ENCODE peak calls at places on chromosomes 7 and 10, in six cellular contexts. One of them, this sample, is unnamed. For H3K4me1, the result is how much of the 10 kb centered on the place peaks cover.

GRCh38 chr10:117762819-117763172 is 220.2 kb downstream of the EMX2 start:
- DNase-seq in ovary: no peak
- DNase-seq in A549: peak
- DNase-seq in esophagus muscularis mucosa: no peak
- DNase-seq in SK-N-SH: no peak
- DNase-seq in sigmoid colon: no peak
- DNase-seq in this sample: no peak

GRCh38 chr7:34087892-34088891 is 182.9 kb downstream of the BMPER start:
- DNase-seq in ovary: no peak
- DNase-seq in A549: peak
- DNase-seq in esophagus muscularis mucosa: no peak
- DNase-seq in SK-N-SH: peak
- DNase-seq in sigmoid colon: no peak
- DNase-seq in this sample: peak

GRCh38 chr10:58963723-58964124 is 212.7 kb upstream of the PHYHIPL start:
- DNase-seq in ovary: no peak
- DNase-seq in A549: no peak
- DNase-seq in esophagus muscularis mucosa: no peak
- DNase-seq in SK-N-SH: no peak
- DNase-seq in sigmoid colon: peak
- DNase-seq in this sample: no peak

GRCh38 chr10:100995171-100995570 is 4.4 kb upstream of the LZTS2 start:
- DNase-seq in ovary: no peak
- DNase-seq in A549: no peak
- DNase-seq in esophagus muscularis mucosa: no peak
- DNase-seq in SK-N-SH: no peak
- DNase-seq in sigmoid colon: no peak
- DNase-seq in this sample: no peak

GRCh38 chr7:27244488-27245123 is 2.0 kb downstream of the EVX1 start:
- DNase-seq in ovary: no peak
- DNase-seq in A549: no peak
- DNase-seq in esophagus muscularis mucosa: no peak
- DNase-seq in SK-N-SH: no peak
- DNase-seq in sigmoid colon: no peak
- DNase-seq in this sample: no peak

GRCh38 chr7:112262804-112263203 is 56.3 kb downstream of the ZNF277 start:
- DNase-seq in ovary: no peak
- DNase-seq in A549: no peak
- DNase-seq in esophagus muscularis mucosa: no peak
- DNase-seq in SK-N-SH: no peak
- DNase-seq in sigmoid colon: no peak
- DNase-seq in this sample: no peak

GRCh38 chr7:154409703-154410311 is 357.6 kb downstream of the DPP6 start:
- DNase-seq in ovary: no peak
- DNase-seq in A549: peak
- DNase-seq in esophagus muscularis mucosa: no peak
- DNase-seq in SK-N-SH: no peak
- DNase-seq in sigmoid colon: no peak
- DNase-seq in this sample: no peak

GRCh38 chr10:114181971-114182370 is 2.8 kb downstream of the TDRD1 start:
- DNase-seq in ovary: peak
- DNase-seq in A549: no peak
- DNase-seq in esophagus muscularis mucosa: no peak
- DNase-seq in SK-N-SH: no peak
- DNase-seq in sigmoid colon: no peak
- DNase-seq in this sample: peak

GRCh38 chr10:33180390-33180789 is 154.1 kb downstream of the NRP1 start:
- DNase-seq in ovary: no peak
- DNase-seq in A549: no peak
- DNase-seq in esophagus muscularis mucosa: no peak
- DNase-seq in SK-N-SH: no peak
- DNase-seq in sigmoid colon: no peak
- DNase-seq in this sample: no peak

GRCh38 chr10:95556994-95557767 is 4.0 kb downstream of the SORBS1 start:
- DNase-seq in ovary: no peak
- DNase-seq in A549: no peak
- DNase-seq in esophagus muscularis mucosa: no peak
- DNase-seq in SK-N-SH: no peak
- DNase-seq in sigmoid colon: no peak
- DNase-seq in this sample: no peak

GRCh38 chr7:154419344-154419743 is 367.1 kb downstream of the DPP6 start:
- DNase-seq in ovary: no peak
- DNase-seq in A549: no peak
- DNase-seq in esophagus muscularis mucosa: no peak
- DNase-seq in SK-N-SH: no peak
- DNase-seq in sigmoid colon: no peak
- DNase-seq in this sample: no peak

GRCh38 chr7:52656098-52656497 is 379.3 kb upstream of the POM121L12 start:
- DNase-seq in ovary: no peak
- DNase-seq in A549: no peak
- DNase-seq in esophagus muscularis mucosa: no peak
- DNase-seq in SK-N-SH: no peak
- DNase-seq in sigmoid colon: no peak
- DNase-seq in this sample: no peak

GRCh38 chr7:155770186-155770585 is 42.1 kb downstream of the SHH start:
- DNase-seq in ovary: no peak
- DNase-seq in A549: no peak
- DNase-seq in esophagus muscularis mucosa: no peak
- DNase-seq in SK-N-SH: no peak
- DNase-seq in sigmoid colon: no peak
- DNase-seq in this sample: no peak

GRCh38 chr7:155766386-155766785 is 45.9 kb downstream of the SHH start:
- DNase-seq in ovary: no peak
- DNase-seq in A549: no peak
- DNase-seq in esophagus muscularis mucosa: no peak
- DNase-seq in SK-N-SH: no peak
- DNase-seq in sigmoid colon: no peak
- DNase-seq in this sample: no peak

GRCh38 chr7:155773531-155773930 is 38.7 kb downstream of the SHH start:
- DNase-seq in ovary: no peak
- DNase-seq in A549: no peak
- DNase-seq in esophagus muscularis mucosa: no peak
- DNase-seq in SK-N-SH: no peak
- DNase-seq in sigmoid colon: no peak
- DNase-seq in this sample: no peak

GRCh38 chr7:155767562-155768437 is 44.5 kb downstream of the SHH start:
- DNase-seq in ovary: no peak
- DNase-seq in A549: no peak
- DNase-seq in esophagus muscularis mucosa: no peak
- DNase-seq in SK-N-SH: no peak
- DNase-seq in sigmoid colon: no peak
- DNase-seq in this sample: no peak

DNA sequence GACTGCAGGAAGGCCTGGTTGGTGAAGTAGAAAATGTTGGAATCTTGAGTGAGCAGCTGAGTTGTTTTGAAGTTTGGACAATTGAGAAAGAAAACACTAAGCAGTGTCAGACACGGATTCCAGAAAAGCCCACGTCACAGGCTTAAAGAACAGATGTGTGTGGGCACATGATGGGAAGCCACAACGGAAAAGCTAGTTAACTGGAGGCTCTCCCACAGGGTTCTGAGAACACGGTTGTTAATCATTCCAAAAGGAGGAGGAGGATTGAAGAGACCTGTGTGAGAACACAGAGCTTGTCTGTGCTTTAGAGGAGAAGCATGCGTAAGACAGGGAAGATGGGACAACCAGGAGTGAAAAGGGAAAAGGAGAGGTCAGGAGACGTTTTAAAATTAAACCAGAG is 42.6 kb downstream of the SHH start:
- DNase-seq in ovary: no peak
- DNase-seq in A549: no peak
- DNase-seq in esophagus muscularis mucosa: no peak
- DNase-seq in SK-N-SH: no peak
- DNase-seq in sigmoid colon: no peak
- DNase-seq in this sample: no peak
- H3K4me1 ChIP-seq in ovary: under half
- H3K4me1 ChIP-seq in A549: under half
- H3K4me1 ChIP-seq in esophagus muscularis mucosa: under half
- H3K4me1 ChIP-seq in SK-N-SH: under half
- H3K4me1 ChIP-seq in sigmoid colon: under half
- H3K4me1 ChIP-seq in this sample: under half

GRCh38 chr7:47378728-47379395 is 203.0 kb downstream of the TNS3 start:
- DNase-seq in ovary: no peak
- DNase-seq in A549: no peak
- DNase-seq in esophagus muscularis mucosa: no peak
- DNase-seq in SK-N-SH: no peak
- DNase-seq in sigmoid colon: peak
- DNase-seq in this sample: no peak
- TF ChIP-seq EP300 in ovary: no peak
- TF ChIP-seq EP300 in A549: no peak
- TF ChIP-seq EP300 in esophagus muscularis mucosa: no peak
- TF ChIP-seq EP300 in SK-N-SH: no peak
- TF ChIP-seq EP300 in sigmoid colon: no peak
- TF ChIP-seq EP300 in this sample: no peak

DNA sequence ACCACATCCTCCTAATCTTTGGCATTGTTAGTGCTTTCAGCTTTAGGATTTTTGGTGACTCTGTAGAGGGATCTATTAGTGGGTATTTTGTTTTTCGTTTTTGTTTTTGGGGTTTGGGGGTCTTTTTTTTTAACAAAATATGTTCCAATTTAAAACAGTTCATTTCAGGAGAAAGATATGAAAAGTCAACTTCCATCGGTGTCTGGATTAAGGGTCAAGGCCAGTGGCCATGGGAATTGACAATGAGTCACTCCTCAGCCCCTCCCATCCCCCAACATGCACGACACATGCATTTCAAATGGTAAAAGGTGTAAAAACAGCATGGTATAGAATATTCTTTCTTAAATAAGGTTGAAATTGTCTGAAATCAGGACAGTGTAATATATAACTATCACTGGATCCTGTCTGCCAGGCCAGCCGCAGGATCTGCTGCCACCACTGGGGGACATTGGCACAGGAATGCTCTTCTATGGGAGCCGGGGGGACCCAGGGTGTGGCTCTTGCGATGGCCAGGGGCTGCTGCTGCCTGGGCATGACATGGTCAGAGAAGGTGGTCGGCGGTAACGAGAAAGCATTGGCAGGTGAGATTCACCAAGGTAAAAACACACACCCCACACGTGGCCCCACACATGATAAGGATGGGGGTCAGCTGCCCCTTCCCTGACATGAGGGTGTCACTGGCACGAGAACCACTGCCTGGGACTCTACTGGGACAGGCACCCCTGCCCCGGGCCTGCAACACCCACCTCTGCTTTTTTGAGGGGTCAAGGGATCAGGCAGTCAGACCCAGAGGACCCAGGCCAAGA is 126.2 kb upstream of the KCTD7 start:
- DNase-seq in ovary: peak
- DNase-seq in A549: no peak
- DNase-seq in esophagus muscularis mucosa: no peak
- DNase-seq in SK-N-SH: peak
- DNase-seq in sigmoid colon: no peak
- DNase-seq in this sample: no peak
- TF ChIP-seq CTCF in ovary: no peak
- TF ChIP-seq CTCF in A549: no peak
- TF ChIP-seq CTCF in esophagus muscularis mucosa: no peak
- TF ChIP-seq CTCF in SK-N-SH: peak
- TF ChIP-seq CTCF in sigmoid colon: no peak
- TF ChIP-seq CTCF in this sample: no peak

GRCh38 chr10:654647-654996 is 34.8 kb downstream of the DIP2C start:
- DNase-seq in ovary: no peak
- DNase-seq in A549: no peak
- DNase-seq in esophagus muscularis mucosa: no peak
- DNase-seq in SK-N-SH: no peak
- DNase-seq in sigmoid colon: no peak
- DNase-seq in this sample: no peak
- H3K4me1 ChIP-seq in ovary: under half
- H3K4me1 ChIP-seq in A549: under half
- H3K4me1 ChIP-seq in esophagus muscularis mucosa: half or more
- H3K4me1 ChIP-seq in SK-N-SH: under half
- H3K4me1 ChIP-seq in sigmoid colon: half or more
- H3K4me1 ChIP-seq in this sample: under half

GRCh38 chr7:5429253-5429856 is 5.7 kb upstream of the TNRC18 start:
- DNase-seq in ovary: peak
- DNase-seq in A549: no peak
- DNase-seq in esophagus muscularis mucosa: no peak
- DNase-seq in SK-N-SH: no peak
- DNase-seq in sigmoid colon: no peak
- DNase-seq in this sample: peak

GRCh38 chr7:5426226-5426475 is 2.5 kb upstream of the TNRC18 start:
- DNase-seq in ovary: no peak
- DNase-seq in A549: no peak
- DNase-seq in esophagus muscularis mucosa: no peak
- DNase-seq in SK-N-SH: no peak
- DNase-seq in sigmoid colon: no peak
- DNase-seq in this sample: no peak

GRCh38 chr7:5430612-5430947 is 6.9 kb upstream of the TNRC18 start:
- DNase-seq in ovary: no peak
- DNase-seq in A549: no peak
- DNase-seq in esophagus muscularis mucosa: no peak
- DNase-seq in SK-N-SH: no peak
- DNase-seq in sigmoid colon: no peak
- DNase-seq in this sample: no peak

GRCh38 chr7:5429857-5430611 is 6.4 kb upstream of the TNRC18 start:
- DNase-seq in ovary: peak
- DNase-seq in A549: no peak
- DNase-seq in esophagus muscularis mucosa: no peak
- DNase-seq in SK-N-SH: no peak
- DNase-seq in sigmoid colon: peak
- DNase-seq in this sample: peak

GRCh38 chr7:5428470-5429252 is 5.0 kb upstream of the TNRC18 start:
- DNase-seq in ovary: peak
- DNase-seq in A549: no peak
- DNase-seq in esophagus muscularis mucosa: peak
- DNase-seq in SK-N-SH: peak
- DNase-seq in sigmoid colon: peak
- DNase-seq in this sample: peak
- TF ChIP-seq EP300 in ovary: no peak
- TF ChIP-seq EP300 in A549: no peak
- TF ChIP-seq EP300 in esophagus muscularis mucosa: no peak
- TF ChIP-seq EP300 in SK-N-SH: no peak
- TF ChIP-seq EP300 in sigmoid colon: no peak
- TF ChIP-seq EP300 in this sample: no peak

GRCh38 chr10:10791869-10792268 is 225.8 kb upstream of the CELF2 start:
- DNase-seq in ovary: no peak
- DNase-seq in A549: no peak
- DNase-seq in esophagus muscularis mucosa: no peak
- DNase-seq in SK-N-SH: no peak
- DNase-seq in sigmoid colon: no peak
- DNase-seq in this sample: no peak
- TF ChIP-seq CTCF in ovary: no peak
- TF ChIP-seq CTCF in A549: no peak
- TF ChIP-seq CTCF in esophagus muscularis mucosa: no peak
- TF ChIP-seq CTCF in SK-N-SH: no peak
- TF ChIP-seq CTCF in sigmoid colon: no peak
- TF ChIP-seq CTCF in this sample: no peak

This sample was measured in stomach.